ENCODE peak calls at places on chromosomes 3 and 15, in ten cellular contexts. D is stimulated activated CD4-positive, alpha-beta T cell treated with anti-CD3 and anti-CD28 coated beads, TNF-alpha, amount 100 ng/mL, for 4 hours; F is transverse colon; T is substantia nigra; M is foreskin melanocyte; B is activated naive CD8-positive, alpha-beta T cell treated with anti-CD3 and anti-CD28 coated beads, Interleukin-2, amount 50 U/mL, for 24 hours; Y is hippocampal formation; N is EL; Q is MM.1S; Z is thoracic aorta. X is an unnamed sample.

GRCh38 chr3:160928183-160928718 is 172.2 kb downstream of the PPM1L start:
- DNase-seq in D (no peak), F (no peak), T (no peak), M (no peak), B (no peak), Y (no peak), N (no peak), Q (no peak), Z (no peak), X (peak; percentile 22)

GRCh38 chr3:64067510-64068346 is 44.4 kb upstream of the PSMD6 start:
- DNase-seq in D (no peak), F (no peak), T (no peak), M (no peak), B (no peak), Y (no peak), N (no peak), Q (no peak), Z (no peak), X (no peak)

GRCh38 chr15:74384566-74385441 is 17.4 kb upstream of the CYP11A1 start:
- DNase-seq in D (no peak), F (peak; percentile 58), T (no peak), M (no peak), B (peak; percentile 77), Y (no peak), N (peak; percentile 47), Q (peak; percentile 89), Z (no peak), X (peak; percentile 83)

GRCh38 chr3:196694941-196695848 is 16.9 kb downstream of the CEP19 start:
- DNase-seq in D (no peak), F (no peak), T (no peak), M (no peak), B (no peak), Y (no peak), N (no peak), Q (no peak), Z (no peak), X (no peak)

GRCh38 chr15:80780416-80781221 is 1.4 kb downstream of the CEMIP start:
- DNase-seq in D (no peak), F (peak; percentile 53), T (no peak), M (peak; percentile 20), B (peak; percentile 27), Y (no peak), N (peak; percentile 61), Q (no peak), Z (no peak), X (peak; percentile 61)

GRCh38 chr3:148600902-148601765 is 96.6 kb upstream of the AGTR1 start:
- DNase-seq in D (no peak), F (peak; percentile 19), T (no peak), M (no peak), B (no peak), Y (no peak), N (no peak), Q (no peak), Z (no peak), X (peak; percentile 15)

GRCh38 chr3:138284957-138285477 is 44.6 kb downstream of the NME9 start:
- DNase-seq in D (no peak), F (no peak), T (no peak), M (no peak), B (no peak), Y (no peak), N (no peak), Q (no peak), Z (no peak), X (peak; percentile 11)

GRCh38 chr3:123637131-123637530 is 52.3 kb upstream of the HACD2 start:
- DNase-seq in D (no peak), F (no peak), T (no peak), M (no peak), B (no peak), Y (no peak), N (no peak), Q (no peak), Z (no peak), X (no peak)

GRCh38 chr15:70242962-70243685 is 145.4 kb upstream of the TLE3 start:
- DNase-seq in D (no peak), F (peak; percentile 6), T (no peak), M (no peak), B (no peak), Y (no peak), N (no peak), Q (no peak), Z (no peak), X (no peak)

GRCh38 chr3:37801966-37802365 is 59.7 kb upstream of the CTDSPL start:
- DNase-seq in D (no peak), F (no peak), T (no peak), M (no peak), B (no peak), Y (no peak), N (no peak), Q (no peak), Z (no peak), X (no peak)

GRCh38 chr3:48013288-48013980 is 2.8 kb downstream of the MAP4 start:
- DNase-seq in D (no peak), F (no peak), T (no peak), M (no peak), B (no peak), Y (no peak), N (peak; percentile 75), Q (no peak), Z (no peak), X (peak; percentile 78)

GRCh38 chr3:25472153-25472552 is 44.1 kb downstream of the RARB start:
- DNase-seq in D (no peak), F (no peak), T (no peak), M (no peak), B (no peak), Y (no peak), N (no peak), Q (no peak), Z (no peak), X (no peak)

GRCh38 chr3:80770106-80771079 is 991.1 kb downstream of the GBE1 start:
- DNase-seq in D (no peak), F (no peak), T (no peak), M (no peak), B (no peak), Y (no peak), N (no peak), Q (no peak), Z (no peak), X (no peak)

GRCh38 chr3:150887031-150887430 is 18.2 kb downstream of the MINDY4B start:
- DNase-seq in D (no peak), F (no peak), T (no peak), M (peak; percentile 76), B (no peak), Y (no peak), N (peak; percentile 8), Q (no peak), Z (no peak), X (peak; percentile 46)

X was measured in ELR.